ENCODE peak calls at places on chromosomes 4 and X, in four cellular contexts. W is heart left ventricle; U is endothelial cell; K is CD8-positive, alpha-beta T cell. F is an unnamed sample.

GRCh38 chrX:10085223-10085622 is 71.6 kb upstream of the CLCN4 start:
- DNase-seq in W (no peak), U (no peak), K (no peak), F (no peak)

GRCh38 chrX:103779156-103779555 is 2.5 kb downstream of the PLP1 start:
- DNase-seq in W (no peak), U (no peak), K (no peak), F (no peak)

GRCh38 chr4:110132822-110133719 is 65.3 kb downstream of the ELOVL6 start:
- DNase-seq in W (no peak), U (no peak), K (no peak), F (no peak)

GRCh38 chrX:3362956-3363355 is 16.5 kb upstream of the MXRA5 start:
- DNase-seq in W (no peak), U (no peak), K (no peak), F (no peak)

GRCh38 chrX:82134378-82134777 is 932.5 kb downstream of the SH3BGRL start:
- DNase-seq in W (no peak), U (no peak), K (no peak), F (no peak)

GRCh38 chrX:140503714-140504351 is 1.0 kb downstream of the SOX3 start:
- DNase-seq in W (no peak), U (no peak), K (no peak), F (peak)

GRCh38 chrX:24542756-24543155 is 77.7 kb downstream of the PDK3 start:
- DNase-seq in W (no peak), U (no peak), K (no peak), F (no peak)

GRCh38 chrX:24148535-24149345 is 789 bp upstream of the ZFX start:
- DNase-seq in W (peak), U (no peak), K (peak), F (no peak)

GRCh38 chrX:129831486-129831885 is 12.2 kb downstream of the ZDHHC9 start:
- DNase-seq in W (peak), U (no peak), K (no peak), F (no peak)

GRCh38 chrX:22165732-22166457 is 106.8 kb upstream of the CBLL2 start:
- DNase-seq in W (no peak), U (no peak), K (no peak), F (no peak)

GRCh38 chrX:100662791-100663190 is 18.8 kb downstream of the SRPX2 start:
- DNase-seq in W (no peak), U (no peak), K (no peak), F (no peak)

GRCh38 chrX:69050051-69050785 is 115.0 kb downstream of the PJA1 start:
- DNase-seq in W (no peak), U (no peak), K (no peak), F (no peak)

GRCh38 chr4:184289179-184289535 is 71.5 kb upstream of the ENPP6 start:
- DNase-seq in W (no peak), U (no peak), K (no peak), F (no peak)

GRCh38 chr4:184286346-184286745 is 68.7 kb upstream of the ENPP6 start:
- DNase-seq in W (no peak), U (no peak), K (no peak), F (no peak)

GRCh38 chr4:184288451-184289178 is 70.9 kb upstream of the ENPP6 start:
- DNase-seq in W (no peak), U (no peak), K (peak), F (no peak)

GRCh38 chr4:184284742-184285141 is 67.1 kb upstream of the ENPP6 start:
- DNase-seq in W (no peak), U (no peak), K (no peak), F (no peak)

GRCh38 chr4:184287697-184288255 is 70.1 kb upstream of the ENPP6 start:
- DNase-seq in W (no peak), U (no peak), K (peak), F (no peak)
- TF ChIP-seq CTCF in W (peak), U (no peak), K (no peak), F (no peak)

DNA sequence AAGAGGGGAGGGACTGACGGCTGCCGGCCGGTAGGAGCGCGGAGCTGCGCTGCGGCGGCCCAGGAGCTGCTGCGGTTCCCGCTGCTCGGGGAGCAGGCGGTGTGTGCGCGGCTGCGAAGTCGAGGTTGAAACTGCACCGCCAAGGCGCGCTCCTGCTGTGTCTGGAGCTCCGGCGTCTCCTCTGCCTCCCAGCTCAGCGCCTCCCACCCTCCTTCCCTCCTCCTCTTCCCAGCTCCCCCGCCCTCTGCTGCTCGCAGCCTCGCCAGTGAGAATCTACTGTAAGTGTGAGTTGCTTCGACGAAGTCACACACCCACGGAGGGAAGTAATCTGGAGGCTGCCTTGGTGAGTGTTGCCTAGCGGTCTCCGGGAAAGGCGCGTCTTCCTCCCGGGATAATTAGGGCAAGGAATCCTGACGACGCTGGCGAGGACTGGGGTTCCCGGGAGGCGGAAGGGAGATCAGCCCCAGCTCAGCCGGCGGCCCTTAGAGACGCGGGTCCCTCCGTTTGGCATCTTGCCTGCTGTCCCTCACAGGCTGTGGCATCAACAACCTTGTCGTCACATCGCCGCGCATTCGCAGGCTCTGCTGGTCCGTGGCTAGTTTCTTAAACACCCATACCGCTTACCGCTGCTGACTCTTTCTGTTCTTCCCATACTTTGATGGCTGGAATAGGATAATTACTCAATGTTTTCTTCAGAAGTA is at the start of gene EPHA5:
- DNase-seq in W (peak), U (peak), K (no peak), F (peak)
- TF ChIP-seq CTCF in W (peak), U (no peak), K (no peak), F (peak)

GRCh38 chrX:132634521-132634920 is 145.7 kb upstream of the MBNL3 start:
- DNase-seq in W (no peak), U (peak), K (no peak), F (no peak)

GRCh38 chrX:132638313-132638712 is 149.5 kb upstream of the MBNL3 start:
- DNase-seq in W (no peak), U (no peak), K (no peak), F (no peak)

GRCh38 chrX:132631579-132632232 is 142.9 kb upstream of the MBNL3 start:
- DNase-seq in W (no peak), U (peak), K (no peak), F (no peak)

DNA sequence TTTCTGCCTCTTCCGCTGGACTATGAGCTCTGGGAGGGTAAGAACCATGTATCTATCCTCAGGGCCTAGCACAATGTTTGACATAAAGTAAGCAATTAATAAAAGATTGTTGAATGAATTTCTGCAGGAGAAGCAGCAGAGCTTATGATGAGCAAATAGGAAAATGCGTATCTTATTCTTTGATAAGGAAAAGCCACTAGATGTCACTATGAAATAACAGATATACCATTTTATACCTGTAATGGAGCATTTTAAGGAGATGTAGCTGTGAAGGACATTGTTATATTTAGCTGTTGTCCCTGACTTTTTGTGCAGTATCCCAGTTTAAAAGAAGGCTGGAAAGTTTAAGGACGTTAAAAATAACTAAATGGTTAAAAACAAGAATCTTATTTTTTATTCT is 147.2 kb upstream of the MBNL3 start:
- DNase-seq in W (no peak), U (no peak), K (no peak), F (no peak)
- TF ChIP-seq CTCF in W (no peak), U (no peak), K (no peak), F (no peak)

DNA sequence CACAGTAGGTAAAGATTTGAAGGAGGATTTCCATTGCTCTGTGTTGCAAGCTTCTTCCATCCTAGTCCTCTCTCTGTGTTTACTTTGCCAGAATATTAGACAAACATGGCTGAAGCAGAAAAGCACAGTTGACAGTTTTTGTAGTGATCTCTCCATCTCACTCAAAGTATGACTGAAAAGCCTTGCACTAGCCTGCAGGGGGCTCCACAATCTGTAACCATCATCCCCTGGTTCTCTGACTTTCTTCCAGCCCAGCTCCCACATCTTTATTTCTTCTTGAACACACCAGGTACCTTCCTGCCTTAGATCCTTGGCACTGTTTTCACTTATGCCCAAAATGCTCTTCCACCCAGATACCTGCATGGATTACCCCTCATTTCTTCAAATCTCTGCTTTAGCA is 34.1 kb upstream of the HHIP start:
- DNase-seq in W (no peak), U (peak), K (no peak), F (peak)
- TF ChIP-seq CTCF in W (peak), U (peak), K (no peak), F (peak)

GRCh38 chrX:110321081-110321480 is 3.2 kb upstream of the AMMECR1 start:
- DNase-seq in W (no peak), U (no peak), K (no peak), F (no peak)

GRCh38 chrX:110322603-110323002 is 4.7 kb upstream of the AMMECR1 start:
- DNase-seq in W (no peak), U (no peak), K (no peak), F (no peak)

GRCh38 chrX:110321670-110322069 is 3.8 kb upstream of the AMMECR1 start:
- DNase-seq in W (no peak), U (no peak), K (no peak), F (no peak)

GRCh38 chrX:110318664-110318968 is 731 bp upstream of the AMMECR1 start:
- DNase-seq in W (no peak), U (no peak), K (no peak), F (no peak)

DNA sequence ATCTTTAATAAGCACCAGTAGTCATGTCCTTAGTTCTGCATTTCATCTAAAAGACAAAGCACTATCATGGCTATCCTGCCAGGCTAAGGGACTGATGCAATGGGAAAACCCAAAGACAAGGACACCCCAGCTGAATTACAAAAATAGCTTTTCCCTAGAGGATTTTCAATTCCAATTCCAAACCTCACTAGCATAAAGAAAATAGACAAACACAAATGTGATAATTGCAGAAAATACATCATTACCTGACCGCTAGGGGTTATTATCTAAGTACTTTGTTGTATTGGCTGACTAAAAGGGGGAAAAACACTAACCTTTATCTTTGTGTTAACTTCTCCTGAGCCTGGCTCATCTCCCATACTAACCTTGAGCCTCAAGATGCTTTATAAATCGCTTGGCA is 2.7 kb upstream of the AMMECR1 start:
- DNase-seq in W (no peak), U (no peak), K (no peak), F (no peak)
- TF ChIP-seq CTCF in W (no peak), U (no peak), K (no peak), F (no peak)

GRCh38 chrX:55160685-55161552 is 59.2 kb upstream of the PAGE5 start:
- DNase-seq in W (peak), U (peak), K (peak), F (peak)
- TF ChIP-seq CTCF in W (peak), U (no peak), K (peak), F (peak)

GRCh38 chr4:24809376-24809775 is 14.0 kb downstream of the SOD3 start:
- DNase-seq in W (no peak), U (no peak), K (no peak), F (no peak)
- TF ChIP-seq CTCF in W (no peak), U (no peak), K (no peak), F (no peak)

DNA sequence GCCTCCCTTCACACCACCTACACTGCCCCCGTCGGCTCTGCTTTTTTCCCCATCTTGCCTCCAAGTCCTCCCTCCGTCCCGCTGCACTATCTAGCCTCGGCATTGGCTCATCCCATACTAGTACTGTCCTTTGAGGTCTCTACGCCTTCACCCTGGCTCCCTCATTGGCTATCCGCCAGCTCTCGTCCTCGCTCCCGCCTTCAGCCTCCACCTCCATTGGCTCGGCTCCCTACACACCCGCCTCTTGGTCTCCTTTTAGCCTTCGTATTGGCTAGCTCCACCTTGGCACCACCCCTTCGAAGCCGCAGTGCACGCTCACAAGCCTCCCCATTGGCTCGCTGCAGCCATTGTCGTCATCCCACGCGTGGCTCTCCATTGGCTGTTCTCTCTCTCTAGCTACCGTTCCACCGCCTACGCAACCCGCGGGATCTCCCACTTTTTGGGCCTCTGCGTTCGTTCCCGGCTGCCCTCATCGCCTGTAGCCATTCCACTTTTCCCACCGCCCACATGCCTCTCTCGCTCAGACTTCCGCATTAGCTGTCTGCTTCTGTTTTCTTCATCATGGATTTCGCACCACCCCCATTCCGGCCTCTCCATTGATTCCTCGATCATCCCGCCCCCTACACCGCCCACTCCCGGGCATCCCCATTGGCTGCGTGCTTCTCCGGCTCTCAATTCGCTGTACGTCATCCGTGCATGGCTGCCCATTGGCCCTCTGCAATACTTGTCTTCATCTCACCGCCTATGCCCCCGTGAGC is 404 bp upstream of the PPP1R3F start:
- DNase-seq in W (peak), U (peak), K (peak), F (peak)
- TF ChIP-seq CTCF in W (no peak), U (no peak), K (no peak), F (no peak)

F was measured in neural crest cell.